ENCODE peak calls at places on chromosomes 7 and 10, in seven cellular contexts. M is NCI-H2081; S is fibroblast of pulmonary artery; F is SJSA1; D is T-cell; A is neural crest cell; G is stimulated activated CD8-positive, alpha-beta memory T cell treated with anti-CD3 and anti-CD28 coated beads, Interleukin-4, amount 100 ng/mL, for 48 hours. W is an unnamed sample.
A peak's percentile ranks its signal among the peaks of the same experiment; 100 is the strongest.

GRCh38 chr7:114973147-114973546 is 51.3 kb downstream of the MDFIC start:
- DNase-seq in F (peak; percentile 54), A (no peak), D (no peak), S (peak; percentile 64), M (no peak), G (no peak), W (no peak)

GRCh38 chr7:27174077-27175004 is at the start of gene HOXA10:
- DNase-seq in D (no peak), A (no peak), S (no peak), G (peak; percentile 22), M (peak; percentile 54), F (peak; percentile 79), W (no peak)

GRCh38 chr7:95977994-95978393 is 205.6 kb downstream of the DYNC1I1 start:
- DNase-seq in S (no peak), D (no peak), F (no peak), A (no peak), M (no peak), G (no peak), W (no peak)

GRCh38 chr7:29229056-29229455 is 34.5 kb downstream of the CHN2 start:
- DNase-seq in G (no peak), A (no peak), M (no peak), D (no peak), F (no peak), S (no peak), W (no peak)

GRCh38 chr7:56174346-56175085 is 58.3 kb upstream of the NUPR2 start:
- DNase-seq in S (no peak), M (no peak), D (no peak), G (no peak), F (no peak), A (no peak), W (no peak)

GRCh38 chr7:78794101-78794500 is 659.4 kb downstream of the MAGI2 start:
- DNase-seq in F (no peak), A (no peak), G (no peak), M (no peak), D (no peak), S (peak; percentile 1), W (no peak)

GRCh38 chr10:73399054-73399453 is 14.8 kb downstream of the ANXA7 start:
- DNase-seq in S (no peak), M (no peak), G (no peak), F (no peak), D (no peak), A (no peak), W (no peak)

GRCh38 chr7:106138776-106139175 is 26.7 kb upstream of the SYPL1 start:
- DNase-seq in D (no peak), M (no peak), S (no peak), F (no peak), G (no peak), A (no peak), W (no peak)

GRCh38 chr7:155693826-155694225 is 49.4 kb downstream of the RBM33 start:
- DNase-seq in G (no peak), A (no peak), M (no peak), S (no peak), D (no peak), F (no peak), W (no peak)

GRCh38 chr10:14004536-14004935 is 326.2 kb downstream of the FRMD4A start:
- DNase-seq in M (no peak), S (no peak), D (no peak), F (no peak), A (no peak), G (no peak), W (no peak)

GRCh38 chr7:124655990-124656389 is 109.6 kb downstream of the GPR37 start:
- DNase-seq in D (no peak), F (no peak), S (no peak), A (no peak), G (no peak), M (no peak), W (peak; percentile 31)

GRCh38 chr7:107856806-107857540 is 34.0 kb upstream of the DLD start:
- DNase-seq in M (no peak), G (no peak), A (no peak), S (no peak), D (no peak), F (peak; percentile 12), W (no peak)

GRCh38 chr7:84297606-84298005 is 103.0 kb upstream of the SEMA3A start:
- DNase-seq in A (no peak), S (no peak), G (no peak), D (no peak), F (no peak), M (no peak), W (no peak)

GRCh38 chr10:86520871-86521619 is 547 bp downstream of the WAPL start:
- DNase-seq in G (peak; percentile 70), D (no peak), A (peak; percentile 22), M (peak; percentile 7), F (peak; percentile 60), S (peak; percentile 55), W (no peak)

GRCh38 chr10:120948889-120949382 is 97.8 kb downstream of the WDR11 start:
- DNase-seq in G (peak; percentile 81), F (peak; percentile 29), M (no peak), D (peak; percentile 41), S (peak; percentile 71), A (peak; percentile 79), W (no peak)

GRCh38 chr7:2029936-2030335 is 202.8 kb downstream of the MAD1L1 start:
- DNase-seq in G (no peak), S (no peak), F (no peak), M (no peak), A (no peak), D (no peak), W (no peak)

GRCh38 chr7:51045319-51046102 is 262.8 kb upstream of the GRB10 start:
- DNase-seq in S (peak; percentile 19), D (no peak), M (no peak), G (no peak), A (no peak), F (peak; percentile 10), W (no peak)

GRCh38 chr7:102810916-102811315 is 62.1 kb downstream of the FAM185A start:
- DNase-seq in A (no peak), F (no peak), D (no peak), S (no peak), M (no peak), G (no peak), W (no peak)

GRCh38 chr7:5606235-5606634 is 175.2 kb downstream of the RNF216 start:
- DNase-seq in F (no peak), M (no peak), G (no peak), S (no peak), A (no peak), D (no peak), W (no peak)

GRCh38 chr7:159030490-159031134 is 114.1 kb downstream of the VIPR2 start:
- DNase-seq in M (peak; percentile 54), S (peak; percentile 15), A (peak; percentile 61), F (peak; percentile 18), D (no peak), G (peak; percentile 32), W (no peak)

GRCh38 chr7:32215697-32216096 is 145.5 kb upstream of the PDE1C start:
- DNase-seq in F (no peak), G (no peak), D (no peak), S (no peak), M (no peak), A (no peak), W (no peak)

GRCh38 chr7:114141415-114141814 is 222.6 kb upstream of the PPP1R3A start:
- DNase-seq in F (no peak), S (no peak), D (no peak), A (no peak), M (no peak), G (no peak), W (no peak)

GRCh38 chr10:99788598-99789259 is 6.3 kb downstream of the ABCC2 start:
- DNase-seq in G (no peak), A (no peak), M (no peak), F (no peak), S (peak; percentile 97), D (no peak), W (no peak)

GRCh38 chr10:116888380-116889055 is 39.2 kb downstream of the ENO4 start:
- DNase-seq in A (no peak), S (peak; percentile 87), D (no peak), F (peak; percentile 78), M (no peak), G (no peak), W (no peak)

GRCh38 chr10:128469515-128469914 is 343.3 kb upstream of the MKI67 start:
- DNase-seq in G (no peak), A (no peak), S (no peak), M (no peak), F (no peak), D (no peak), W (no peak)

GRCh38 chr10:105925045-105925785 is 1239.3 kb downstream of the SORCS1 start:
- DNase-seq in G (no peak), A (no peak), D (no peak), F (no peak), M (no peak), S (no peak), W (no peak)

GRCh38 chr10:87636313-87636915 is 23.3 kb upstream of the PAPSS2 start:
- DNase-seq in S (no peak), A (no peak), M (no peak), F (no peak), G (no peak), D (no peak), W (no peak)

GRCh38 chr7:35241884-35242283 is 12.0 kb downstream of the TBX20 start:
- DNase-seq in D (no peak), A (no peak), G (no peak), S (no peak), M (no peak), F (no peak), W (no peak)

GRCh38 chr7:92723205-92723604 is 113.2 kb downstream of the CDK6 start:
- DNase-seq in F (peak; percentile 81), M (no peak), S (peak; percentile 60), G (no peak), A (no peak), D (no peak), W (no peak)

GRCh38 chr10:86250399-86250798 is 116.2 kb downstream of the GRID1 start:
- DNase-seq in A (no peak), M (no peak), D (no peak), S (no peak), G (no peak), F (no peak), W (no peak)

GRCh38 chr10:1739751-1740150 is 2.4 kb upstream of the ADARB2 start:
- DNase-seq in S (no peak), M (no peak), F (no peak), D (no peak), G (no peak), A (no peak), W (no peak)

GRCh38 chr10:87585565-87586514 is 73.8 kb upstream of the PAPSS2 start:
- DNase-seq in M (no peak), A (no peak), F (peak; percentile 26), D (no peak), G (no peak), S (peak; percentile 83), W (no peak)

GRCh38 chr10:124719213-124719851 is 24.8 kb downstream of the FAM53B start:
- DNase-seq in F (peak; percentile 45), S (peak; percentile 90), A (no peak), G (peak; percentile 75), D (peak; percentile 81), M (no peak), W (no peak)

GRCh38 chr7:55086413-55087201 is 67.8 kb downstream of the EGFR start:
- DNase-seq in D (no peak), G (no peak), A (no peak), S (peak; percentile 79), M (no peak), F (peak; percentile 91), W (no peak)

GRCh38 chr10:64959116-64959515 is 1437.9 kb downstream of the REEP3 start:
- DNase-seq in G (no peak), M (no peak), S (no peak), A (no peak), F (no peak), D (no peak), W (no peak)

GRCh38 chr10:3898821-3899220 is 113.8 kb upstream of the KLF6 start:
- DNase-seq in F (no peak), D (no peak), G (no peak), S (no peak), A (no peak), M (peak; percentile 10), W (no peak)

GRCh38 chr7:155913311-155913710 is 101.0 kb upstream of the SHH start:
- DNase-seq in A (no peak), S (no peak), D (no peak), F (no peak), G (no peak), M (no peak), W (no peak)

GRCh38 chr10:20891338-20891714 is 5.8 kb downstream of the NEBL start:
- DNase-seq in G (no peak), D (no peak), A (no peak), F (no peak), S (peak; percentile 81), M (no peak), W (no peak)